ENCODE peak calls at places on chromosomes 1 and 21, in ten cellular contexts. One of them, this sample, is unnamed.

GRCh38 chr1:203276916-203277535 is 28.3 kb upstream of the BTG2 start:
- DNase-seq in Peyer's patch: peak; percentile 47
- DNase-seq in heart right ventricle: no peak
- DNase-seq in dorsolateral prefrontal cortex: no peak
- DNase-seq in endodermal cell: peak; percentile 44
- DNase-seq in transverse colon: no peak
- DNase-seq in testis: peak; percentile 58
- DNase-seq in HCT116: no peak
- DNase-seq in suprapubic skin: no peak
- DNase-seq in kidney: no peak
- DNase-seq in this sample: no peak

GRCh38 chr1:25590096-25590824 is 26.3 kb upstream of the MAN1C1 start:
- DNase-seq in Peyer's patch: no peak
- DNase-seq in heart right ventricle: peak; percentile 36
- DNase-seq in dorsolateral prefrontal cortex: no peak
- DNase-seq in endodermal cell: no peak
- DNase-seq in transverse colon: no peak
- DNase-seq in testis: peak; percentile 79
- DNase-seq in HCT116: no peak
- DNase-seq in suprapubic skin: no peak
- DNase-seq in kidney: no peak
- DNase-seq in this sample: peak; percentile 66

GRCh38 chr1:231500666-231501065 is 27.8 kb upstream of the TSNAX start:
- DNase-seq in Peyer's patch: no peak
- DNase-seq in heart right ventricle: no peak
- DNase-seq in dorsolateral prefrontal cortex: no peak
- DNase-seq in endodermal cell: no peak
- DNase-seq in transverse colon: no peak
- DNase-seq in testis: no peak
- DNase-seq in HCT116: no peak
- DNase-seq in suprapubic skin: no peak
- DNase-seq in kidney: no peak
- DNase-seq in this sample: no peak

GRCh38 chr21:36890086-36890485 is 76.4 kb downstream of the HLCS start:
- DNase-seq in Peyer's patch: no peak
- DNase-seq in heart right ventricle: no peak
- DNase-seq in dorsolateral prefrontal cortex: no peak
- DNase-seq in endodermal cell: no peak
- DNase-seq in transverse colon: no peak
- DNase-seq in testis: no peak
- DNase-seq in HCT116: no peak
- DNase-seq in suprapubic skin: no peak
- DNase-seq in kidney: no peak
- DNase-seq in this sample: no peak

GRCh38 chr1:30273456-30273855 is 449.9 kb downstream of the MATN1 start:
- DNase-seq in Peyer's patch: no peak
- DNase-seq in heart right ventricle: no peak
- DNase-seq in dorsolateral prefrontal cortex: no peak
- DNase-seq in endodermal cell: peak; percentile 33
- DNase-seq in transverse colon: no peak
- DNase-seq in testis: no peak
- DNase-seq in HCT116: no peak
- DNase-seq in suprapubic skin: peak; percentile 63
- DNase-seq in kidney: no peak
- DNase-seq in this sample: no peak

GRCh38 chr1:207045466-207045865 is 5.5 kb downstream of the YOD1 start:
- DNase-seq in Peyer's patch: no peak
- DNase-seq in heart right ventricle: no peak
- DNase-seq in dorsolateral prefrontal cortex: no peak
- DNase-seq in endodermal cell: no peak
- DNase-seq in transverse colon: no peak
- DNase-seq in testis: no peak
- DNase-seq in HCT116: no peak
- DNase-seq in suprapubic skin: no peak
- DNase-seq in kidney: no peak
- DNase-seq in this sample: no peak

GRCh38 chr1:119885903-119886783 is 10.2 kb downstream of the ADAM30 start:
- DNase-seq in Peyer's patch: peak; percentile 81
- DNase-seq in heart right ventricle: peak; percentile 41
- DNase-seq in dorsolateral prefrontal cortex: no peak
- DNase-seq in endodermal cell: peak; percentile 89
- DNase-seq in transverse colon: peak; percentile 69
- DNase-seq in testis: peak; percentile 65
- DNase-seq in HCT116: peak; percentile 37
- DNase-seq in suprapubic skin: no peak
- DNase-seq in kidney: no peak
- DNase-seq in this sample: peak; percentile 33

GRCh38 chr1:18868801-18869424 is 9.5 kb upstream of the TAS1R2 start:
- DNase-seq in Peyer's patch: no peak
- DNase-seq in heart right ventricle: no peak
- DNase-seq in dorsolateral prefrontal cortex: no peak
- DNase-seq in endodermal cell: no peak
- DNase-seq in transverse colon: no peak
- DNase-seq in testis: no peak
- DNase-seq in HCT116: no peak
- DNase-seq in suprapubic skin: no peak
- DNase-seq in kidney: no peak
- DNase-seq in this sample: no peak

GRCh38 chr1:26237230-26237966 is 3.4 kb downstream of the CEP85 start:
- DNase-seq in Peyer's patch: no peak
- DNase-seq in heart right ventricle: no peak
- DNase-seq in dorsolateral prefrontal cortex: no peak
- DNase-seq in endodermal cell: no peak
- DNase-seq in transverse colon: no peak
- DNase-seq in testis: no peak
- DNase-seq in HCT116: no peak
- DNase-seq in suprapubic skin: no peak
- DNase-seq in kidney: no peak
- DNase-seq in this sample: no peak

GRCh38 chr1:84603223-84603622 is 29.0 kb upstream of the CTBS start:
- DNase-seq in Peyer's patch: no peak
- DNase-seq in heart right ventricle: no peak
- DNase-seq in dorsolateral prefrontal cortex: no peak
- DNase-seq in endodermal cell: no peak
- DNase-seq in transverse colon: no peak
- DNase-seq in testis: no peak
- DNase-seq in HCT116: no peak
- DNase-seq in suprapubic skin: no peak
- DNase-seq in kidney: no peak
- DNase-seq in this sample: no peak

GRCh38 chr1:160171978-160172377 is 18.4 kb upstream of the CASQ1 start:
- DNase-seq in Peyer's patch: no peak
- DNase-seq in heart right ventricle: no peak
- DNase-seq in dorsolateral prefrontal cortex: no peak
- DNase-seq in endodermal cell: peak; percentile 68
- DNase-seq in transverse colon: no peak
- DNase-seq in testis: no peak
- DNase-seq in HCT116: no peak
- DNase-seq in suprapubic skin: no peak
- DNase-seq in kidney: no peak
- DNase-seq in this sample: no peak
- H3K27ac ChIP-seq in Peyer's patch: no peak overlapping the region
- H3K27ac ChIP-seq in heart right ventricle: no peak overlapping the region
- H3K27ac ChIP-seq in dorsolateral prefrontal cortex: no peak overlapping the region
- H3K27ac ChIP-seq in endodermal cell: peak overlapping the region; percentile 32
- H3K27ac ChIP-seq in transverse colon: no peak overlapping the region
- H3K27ac ChIP-seq in testis: no peak overlapping the region
- H3K27ac ChIP-seq in HCT116: no peak overlapping the region
- H3K27ac ChIP-seq in suprapubic skin: no peak overlapping the region
- H3K27ac ChIP-seq in kidney: no peak overlapping the region
- H3K27ac ChIP-seq in this sample: no peak overlapping the region

GRCh38 chr1:33609739-33610138 is 137.3 kb downstream of the ZSCAN20 start:
- DNase-seq in Peyer's patch: no peak
- DNase-seq in heart right ventricle: no peak
- DNase-seq in dorsolateral prefrontal cortex: no peak
- DNase-seq in endodermal cell: no peak
- DNase-seq in transverse colon: no peak
- DNase-seq in testis: no peak
- DNase-seq in HCT116: no peak
- DNase-seq in suprapubic skin: no peak
- DNase-seq in kidney: no peak
- DNase-seq in this sample: no peak
- H3K4me3 ChIP-seq in Peyer's patch: no peak overlapping the region
- H3K4me3 ChIP-seq in heart right ventricle: no peak overlapping the region
- H3K4me3 ChIP-seq in dorsolateral prefrontal cortex: no peak overlapping the region
- H3K4me3 ChIP-seq in endodermal cell: no peak overlapping the region
- H3K4me3 ChIP-seq in transverse colon: no peak overlapping the region
- H3K4me3 ChIP-seq in testis: no peak overlapping the region
- H3K4me3 ChIP-seq in HCT116: no peak overlapping the region
- H3K4me3 ChIP-seq in suprapubic skin: no peak overlapping the region
- H3K4me3 ChIP-seq in kidney: no peak overlapping the region
- H3K4me3 ChIP-seq in this sample: no peak overlapping the region

GRCh38 chr1:229984310-229984991 is 82.6 kb upstream of the GALNT2 start:
- DNase-seq in Peyer's patch: no peak
- DNase-seq in heart right ventricle: no peak
- DNase-seq in dorsolateral prefrontal cortex: no peak
- DNase-seq in endodermal cell: peak; percentile 39
- DNase-seq in transverse colon: no peak
- DNase-seq in testis: no peak
- DNase-seq in HCT116: no peak
- DNase-seq in suprapubic skin: no peak
- DNase-seq in kidney: no peak
- DNase-seq in this sample: no peak

GRCh38 chr1:229984992-229985985 is 81.7 kb upstream of the GALNT2 start:
- DNase-seq in Peyer's patch: no peak
- DNase-seq in heart right ventricle: no peak
- DNase-seq in dorsolateral prefrontal cortex: no peak
- DNase-seq in endodermal cell: peak; percentile 18
- DNase-seq in transverse colon: no peak
- DNase-seq in testis: no peak
- DNase-seq in HCT116: no peak
- DNase-seq in suprapubic skin: no peak
- DNase-seq in kidney: no peak
- DNase-seq in this sample: no peak

GRCh38 chr1:229988534-229988933 is 78.5 kb upstream of the GALNT2 start:
- DNase-seq in Peyer's patch: no peak
- DNase-seq in heart right ventricle: no peak
- DNase-seq in dorsolateral prefrontal cortex: no peak
- DNase-seq in endodermal cell: no peak
- DNase-seq in transverse colon: no peak
- DNase-seq in testis: no peak
- DNase-seq in HCT116: no peak
- DNase-seq in suprapubic skin: no peak
- DNase-seq in kidney: no peak
- DNase-seq in this sample: no peak

GRCh38 chr1:229987953-229988352 is 79.1 kb upstream of the GALNT2 start:
- DNase-seq in Peyer's patch: no peak
- DNase-seq in heart right ventricle: no peak
- DNase-seq in dorsolateral prefrontal cortex: no peak
- DNase-seq in endodermal cell: no peak
- DNase-seq in transverse colon: no peak
- DNase-seq in testis: no peak
- DNase-seq in HCT116: no peak
- DNase-seq in suprapubic skin: no peak
- DNase-seq in kidney: no peak
- DNase-seq in this sample: no peak

DNA sequence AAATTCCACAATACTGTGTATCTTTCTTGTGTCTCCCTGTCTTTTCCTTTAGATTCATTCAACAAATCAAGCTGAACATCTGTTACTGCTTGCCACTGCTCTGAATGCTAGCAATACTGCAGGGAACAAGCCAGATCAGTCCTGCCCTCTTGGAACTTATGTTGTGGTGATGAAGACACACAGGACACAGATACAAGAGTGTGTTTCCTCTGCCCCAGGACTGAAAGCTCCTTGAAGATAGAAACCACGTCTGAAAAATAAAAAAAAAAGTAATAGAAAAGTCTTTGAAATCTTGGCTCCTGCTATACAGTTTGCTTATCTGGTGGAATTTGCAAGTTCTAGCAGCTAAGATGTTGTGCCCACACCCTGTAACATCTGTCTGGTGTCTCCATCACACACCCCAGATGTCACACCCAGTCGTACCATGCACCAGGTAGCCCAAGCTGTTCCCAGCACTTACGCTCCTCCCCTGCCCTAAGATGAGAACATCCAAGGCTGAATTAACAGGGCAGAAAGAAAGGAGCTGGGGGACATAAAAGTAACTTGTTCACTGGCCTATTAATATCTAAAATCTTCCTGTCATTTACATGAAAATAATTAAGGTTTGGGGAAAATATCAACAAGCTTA is 80.2 kb upstream of the GALNT2 start:
- DNase-seq in Peyer's patch: no peak
- DNase-seq in heart right ventricle: no peak
- DNase-seq in dorsolateral prefrontal cortex: no peak
- DNase-seq in endodermal cell: peak; percentile 30
- DNase-seq in transverse colon: no peak
- DNase-seq in testis: no peak
- DNase-seq in HCT116: no peak
- DNase-seq in suprapubic skin: no peak
- DNase-seq in kidney: no peak
- DNase-seq in this sample: no peak
- TF ChIP-seq CTCF in Peyer's patch: no peak
- TF ChIP-seq CTCF in heart right ventricle: no peak
- TF ChIP-seq CTCF in dorsolateral prefrontal cortex: no peak
- TF ChIP-seq CTCF in endodermal cell: no peak
- TF ChIP-seq CTCF in transverse colon: no peak
- TF ChIP-seq CTCF in testis: no peak
- TF ChIP-seq CTCF in HCT116: no peak
- TF ChIP-seq CTCF in suprapubic skin: no peak
- TF ChIP-seq CTCF in kidney: no peak
- TF ChIP-seq CTCF in this sample: no peak

GRCh38 chr1:21886486-21887215 is 50.5 kb downstream of the HSPG2 start:
- DNase-seq in Peyer's patch: no peak
- DNase-seq in heart right ventricle: no peak
- DNase-seq in dorsolateral prefrontal cortex: no peak
- DNase-seq in endodermal cell: no peak
- DNase-seq in transverse colon: no peak
- DNase-seq in testis: no peak
- DNase-seq in HCT116: no peak
- DNase-seq in suprapubic skin: no peak
- DNase-seq in kidney: no peak
- DNase-seq in this sample: no peak

GRCh38 chr1:21885236-21886037 is 51.7 kb downstream of the HSPG2 start:
- DNase-seq in Peyer's patch: no peak
- DNase-seq in heart right ventricle: no peak
- DNase-seq in dorsolateral prefrontal cortex: no peak
- DNase-seq in endodermal cell: no peak
- DNase-seq in transverse colon: no peak
- DNase-seq in testis: no peak
- DNase-seq in HCT116: no peak
- DNase-seq in suprapubic skin: no peak
- DNase-seq in kidney: no peak
- DNase-seq in this sample: no peak

GRCh38 chr1:21888500-21888899 is 48.6 kb downstream of the HSPG2 start:
- DNase-seq in Peyer's patch: no peak
- DNase-seq in heart right ventricle: no peak
- DNase-seq in dorsolateral prefrontal cortex: no peak
- DNase-seq in endodermal cell: no peak
- DNase-seq in transverse colon: no peak
- DNase-seq in testis: no peak
- DNase-seq in HCT116: no peak
- DNase-seq in suprapubic skin: no peak
- DNase-seq in kidney: no peak
- DNase-seq in this sample: no peak

GRCh38 chr1:21887796-21888195 is 49.3 kb downstream of the HSPG2 start:
- DNase-seq in Peyer's patch: no peak
- DNase-seq in heart right ventricle: no peak
- DNase-seq in dorsolateral prefrontal cortex: no peak
- DNase-seq in endodermal cell: no peak
- DNase-seq in transverse colon: no peak
- DNase-seq in testis: no peak
- DNase-seq in HCT116: no peak
- DNase-seq in suprapubic skin: no peak
- DNase-seq in kidney: no peak
- DNase-seq in this sample: no peak

GRCh38 chr1:21887216-21887736 is 49.8 kb downstream of the HSPG2 start:
- DNase-seq in Peyer's patch: no peak
- DNase-seq in heart right ventricle: no peak
- DNase-seq in dorsolateral prefrontal cortex: no peak
- DNase-seq in endodermal cell: no peak
- DNase-seq in transverse colon: no peak
- DNase-seq in testis: no peak
- DNase-seq in HCT116: no peak
- DNase-seq in suprapubic skin: no peak
- DNase-seq in kidney: no peak
- DNase-seq in this sample: no peak
- H3K27ac ChIP-seq in Peyer's patch: no peak overlapping the region
- H3K27ac ChIP-seq in heart right ventricle: no peak overlapping the region
- H3K27ac ChIP-seq in dorsolateral prefrontal cortex: no peak overlapping the region
- H3K27ac ChIP-seq in endodermal cell: no peak overlapping the region
- H3K27ac ChIP-seq in transverse colon: no peak overlapping the region
- H3K27ac ChIP-seq in testis: no peak overlapping the region
- H3K27ac ChIP-seq in HCT116: no peak overlapping the region
- H3K27ac ChIP-seq in suprapubic skin: no peak overlapping the region
- H3K27ac ChIP-seq in kidney: no peak overlapping the region
- H3K27ac ChIP-seq in this sample: no peak overlapping the region

This sample was measured in adrenal gland.